ENCODE peak calls at places on chromosomes 6 and 20, in eight cellular contexts. X is CD8-positive, alpha-beta T cell; J is tibial nerve; A is psoas muscle; P is ovary; B is hepatocyte; O is IMR-90; E is transverse colon. G is an unnamed sample.
A peak's percentile ranks its signal among the peaks of the same experiment; 100 is the strongest.

GRCh38 chr20:49452011-49452482 is 30.4 kb downstream of the KCNB1 start:
- DNase-seq in X (no peak), J (no peak), A (peak; percentile 52), P (peak; percentile 37), B (no peak), O (no peak), E (no peak), G (no peak)

GRCh38 chr6:13273931-13274706 is 54.2 kb downstream of the TBC1D7 start:
- DNase-seq in X (peak; percentile 8), J (peak; percentile 19), A (no peak), P (no peak), B (no peak), O (no peak), E (peak; percentile 50), G (no peak)

GRCh38 chr6:50608421-50608820 is 104.9 kb upstream of the TFAP2D start:
- DNase-seq in X (no peak), J (no peak), A (no peak), P (no peak), B (no peak), O (no peak), E (no peak), G (no peak)

GRCh38 chr6:158519354-158519753 is 40.5 kb upstream of the TMEM181 start:
- DNase-seq in X (no peak), J (no peak), A (no peak), P (no peak), B (no peak), O (no peak), E (no peak), G (no peak)

GRCh38 chr6:44258921-44259320 is 1.6 kb upstream of the SLC35B2 start:
- DNase-seq in X (no peak), J (no peak), A (no peak), P (no peak), B (no peak), O (no peak), E (no peak), G (no peak)

GRCh38 chr6:20126789-20127653 is 85.2 kb downstream of the MBOAT1 start:
- DNase-seq in X (peak; percentile 51), J (peak; percentile 57), A (peak; percentile 66), P (peak; percentile 75), B (peak; percentile 87), O (peak; percentile 44), E (peak; percentile 81), G (peak; percentile 74)

GRCh38 chr20:62203378-62204030 is 16.6 kb downstream of the HRH3 start:
- DNase-seq in X (no peak), J (no peak), A (no peak), P (no peak), B (no peak), O (no peak), E (no peak), G (peak; percentile 54)

GRCh38 chr6:35388772-35389352 is 46.5 kb downstream of the PPARD start:
- DNase-seq in X (no peak), J (no peak), A (no peak), P (no peak), B (no peak), O (no peak), E (peak; percentile 34), G (no peak)

GRCh38 chr6:166173292-166173951 is 5.8 kb upstream of the TBXT start:
- DNase-seq in X (no peak), J (no peak), A (no peak), P (no peak), B (peak; percentile 32), O (no peak), E (no peak), G (peak; percentile 88)

GRCh38 chr6:36718560-36718959 is 20.9 kb downstream of the RAB44 start:
- DNase-seq in X (no peak), J (no peak), A (no peak), P (no peak), B (no peak), O (no peak), E (no peak), G (no peak)

GRCh38 chr6:153553627-153554026 is 422.5 kb upstream of the RGS17 start:
- DNase-seq in X (no peak), J (no peak), A (no peak), P (no peak), B (peak; percentile 23), O (no peak), E (no peak), G (peak; percentile 33)

GRCh38 chr6:137904822-137905617 is 38.0 kb downstream of the TNFAIP3 start:
- DNase-seq in X (no peak), J (no peak), A (no peak), P (no peak), B (no peak), O (no peak), E (peak; percentile 36), G (no peak)

GRCh38 chr6:113954653-113955052 is 16.3 kb downstream of the HDAC2 start:
- DNase-seq in X (no peak), J (no peak), A (no peak), P (no peak), B (no peak), O (peak; percentile 25), E (no peak), G (no peak)

GRCh38 chr6:157380458-157380778 is 572 bp upstream of the ZDHHC14 start:
- DNase-seq in X (no peak), J (no peak), A (no peak), P (no peak), B (no peak), O (no peak), E (no peak), G (no peak)

GRCh38 chr6:95266537-95267258 is 310.6 kb upstream of the MANEA start:
- DNase-seq in X (no peak), J (no peak), A (no peak), P (no peak), B (no peak), O (no peak), E (no peak), G (no peak)

GRCh38 chr6:47633141-47633540 is 65.2 kb upstream of the ADGRF4 start:
- DNase-seq in X (no peak), J (no peak), A (no peak), P (no peak), B (peak; percentile 15), O (no peak), E (no peak), G (no peak)

GRCh38 chr20:62699296-62699695 is 9.3 kb upstream of the NTSR1 start:
- DNase-seq in X (no peak), J (no peak), A (no peak), P (no peak), B (no peak), O (no peak), E (no peak), G (no peak)

GRCh38 chr6:7311920-7312615 is 931 bp downstream of the SSR1 start:
- DNase-seq in X (no peak), J (no peak), A (no peak), P (no peak), B (no peak), O (peak; percentile 35), E (no peak), G (no peak)
- H3K4me1 ChIP-seq in X (peaks cover 42% of the 10 kb centered on the region), J (peaks cover 13% of the 10 kb centered on the region), A (peaks cover 20% of the 10 kb centered on the region), P (peaks cover 7% of the 10 kb centered on the region), B (peaks cover 8% of the 10 kb centered on the region), O (peaks cover 5% of the 10 kb centered on the region), E (peaks cover 18% of the 10 kb centered on the region), G (no peaks in the 10 kb centered on the region)

DNA sequence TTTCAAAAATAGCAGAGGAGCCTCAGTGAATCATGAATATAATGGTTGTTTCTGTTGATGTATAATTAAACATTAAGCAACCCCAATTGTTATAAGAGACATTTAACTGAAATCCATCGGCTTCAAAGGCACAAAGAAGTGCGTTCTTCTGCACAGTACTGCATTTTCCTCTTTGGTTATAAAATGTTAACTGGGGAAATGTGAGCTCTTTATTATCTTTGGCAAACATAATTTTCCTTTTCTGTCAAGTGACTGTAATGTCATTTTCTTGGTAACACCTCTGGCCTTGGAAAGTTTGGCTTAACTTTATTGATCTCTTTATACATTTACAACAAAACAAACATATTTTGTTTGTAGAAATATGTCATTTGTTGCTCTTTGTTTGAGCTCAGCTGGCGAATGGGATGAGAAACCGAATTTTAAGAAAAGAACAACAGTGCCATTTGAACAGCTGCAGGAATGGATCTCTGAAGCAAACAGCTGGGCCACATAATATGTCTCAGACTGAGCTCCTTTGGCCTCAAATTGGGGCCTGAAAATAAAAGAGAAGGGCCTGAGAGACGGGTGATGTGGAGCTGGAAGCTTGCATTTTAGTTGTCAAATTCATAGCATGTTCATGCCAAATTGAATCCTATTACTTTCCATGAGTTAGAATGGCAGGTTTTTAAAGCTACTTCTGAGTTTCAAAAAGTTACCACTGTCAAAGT is 427.0 kb upstream of the SPTLC3 start:
- DNase-seq in X (no peak), J (no peak), A (no peak), P (no peak), B (no peak), O (no peak), E (no peak), G (no peak)
- TF ChIP-seq CTCF in X (no peak), J (no peak), A (no peak), P (no peak), B (no peak), O (no peak), E (no peak), G (no peak)

GRCh38 chr6:169997930-169998218 is 246.5 kb downstream of the ERMARD start:
- DNase-seq in X (no peak), J (no peak), A (no peak), P (no peak), B (no peak), O (no peak), E (no peak), G (no peak)

GRCh38 chr6:169999367-169999766 is 247.9 kb downstream of the ERMARD start:
- DNase-seq in X (no peak), J (no peak), A (no peak), P (no peak), B (no peak), O (no peak), E (no peak), G (no peak)

GRCh38 chr6:170003027-170003426 is 251.6 kb downstream of the ERMARD start:
- DNase-seq in X (no peak), J (no peak), A (no peak), P (no peak), B (no peak), O (no peak), E (no peak), G (no peak)

GRCh38 chr6:169998457-169998856 is 247.0 kb downstream of the ERMARD start:
- DNase-seq in X (no peak), J (no peak), A (no peak), P (no peak), B (no peak), O (no peak), E (no peak), G (no peak)

GRCh38 chr6:170000071-170000843 is 248.8 kb downstream of the ERMARD start:
- DNase-seq in X (no peak), J (no peak), A (no peak), P (no peak), B (no peak), O (no peak), E (no peak), G (no peak)
- H3K9me3 ChIP-seq in X (no peaks in the 10 kb centered on the region), J (no peaks in the 10 kb centered on the region), A (peaks cover 4% of the 10 kb centered on the region), P (no peaks in the 10 kb centered on the region), B (no peaks in the 10 kb centered on the region), O (peaks cover 26% of the 10 kb centered on the region), E (no peaks in the 10 kb centered on the region), G (no peaks in the 10 kb centered on the region)

DNA sequence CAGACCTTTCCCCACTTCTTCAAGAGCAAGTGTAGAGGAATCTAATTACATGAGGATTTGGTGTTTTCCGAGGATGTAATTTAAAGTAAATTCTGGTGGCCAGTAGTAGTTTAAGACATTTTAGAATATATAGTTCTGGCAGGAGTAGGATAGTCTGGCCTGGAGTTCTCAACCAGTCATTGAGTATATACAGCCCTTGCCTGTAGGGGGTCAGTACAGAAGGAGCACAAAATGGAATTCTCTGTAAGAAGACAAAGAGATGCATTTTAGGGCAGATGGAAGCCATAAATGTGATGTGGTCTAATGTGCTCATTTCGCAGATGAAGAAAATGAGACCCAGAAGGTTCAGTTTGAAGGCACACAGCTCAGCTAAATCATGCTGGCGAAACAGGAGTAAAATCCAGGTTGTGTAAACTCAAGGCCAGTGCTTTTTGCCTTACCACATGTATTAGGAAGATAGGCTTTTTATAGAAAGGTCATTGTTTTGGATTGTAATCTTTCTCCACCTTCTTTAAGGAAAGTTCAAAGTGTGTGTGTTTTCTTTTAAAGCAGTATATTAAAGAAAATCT is 29.6 kb downstream of the QKI start:
- DNase-seq in X (no peak), J (no peak), A (no peak), P (no peak), B (no peak), O (no peak), E (no peak), G (no peak)
- H3K4me1 ChIP-seq in X (peaks cover 3% of the 10 kb centered on the region), J (peaks cover 24% of the 10 kb centered on the region), A (peaks cover 81% of the 10 kb centered on the region), P (peaks cover 12% of the 10 kb centered on the region), B (no peaks in the 10 kb centered on the region), O (peaks cover 6% of the 10 kb centered on the region), E (peaks cover 5% of the 10 kb centered on the region), G (peaks cover 11% of the 10 kb centered on the region)

G was measured in BE2C.